ENCODE peak calls at places on chromosomes 7 and 10, in eight cellular contexts. One of them, this sample, is unnamed. For H4K20me1, the result is how much of the 10 kb centered on the place peaks cover.

GRCh38 chr7:17986826-17987225 is 40.8 kb downstream of the PRPS1L1 start:
- DNase-seq in astrocyte: peak
- DNase-seq in hepatocyte: peak
- DNase-seq in mammary epithelial cell: no peak
- DNase-seq in HCT116: no peak
- DNase-seq in IMR-90: peak
- DNase-seq in fibroblast of lung: peak
- DNase-seq in PC-3: peak
- DNase-seq in this sample: no peak

GRCh38 chr10:44963772-44964633 is 4.4 kb downstream of the RASSF4 start:
- DNase-seq in astrocyte: no peak
- DNase-seq in hepatocyte: peak
- DNase-seq in mammary epithelial cell: no peak
- DNase-seq in HCT116: no peak
- DNase-seq in IMR-90: no peak
- DNase-seq in fibroblast of lung: peak
- DNase-seq in PC-3: no peak
- DNase-seq in this sample: no peak

GRCh38 chr10:102376901-102377300 is 18.6 kb upstream of the NFKB2 start:
- DNase-seq in astrocyte: no peak
- DNase-seq in hepatocyte: no peak
- DNase-seq in mammary epithelial cell: no peak
- DNase-seq in HCT116: no peak
- DNase-seq in IMR-90: no peak
- DNase-seq in fibroblast of lung: no peak
- DNase-seq in PC-3: no peak
- DNase-seq in this sample: no peak

GRCh38 chr10:110355181-110355831 is 50.6 kb upstream of the SMNDC1 start:
- DNase-seq in astrocyte: no peak
- DNase-seq in hepatocyte: no peak
- DNase-seq in mammary epithelial cell: no peak
- DNase-seq in HCT116: no peak
- DNase-seq in IMR-90: no peak
- DNase-seq in fibroblast of lung: no peak
- DNase-seq in PC-3: no peak
- DNase-seq in this sample: no peak

GRCh38 chr7:37986780-37987380 is 66.4 kb downstream of the EPDR1 start:
- DNase-seq in astrocyte: peak
- DNase-seq in hepatocyte: no peak
- DNase-seq in mammary epithelial cell: peak
- DNase-seq in HCT116: no peak
- DNase-seq in IMR-90: no peak
- DNase-seq in fibroblast of lung: peak
- DNase-seq in PC-3: no peak
- DNase-seq in this sample: no peak

GRCh38 chr7:151752816-151753600 is 123.9 kb downstream of the PRKAG2 start:
- DNase-seq in astrocyte: peak
- DNase-seq in hepatocyte: no peak
- DNase-seq in mammary epithelial cell: no peak
- DNase-seq in HCT116: no peak
- DNase-seq in IMR-90: peak
- DNase-seq in fibroblast of lung: peak
- DNase-seq in PC-3: no peak
- DNase-seq in this sample: no peak

GRCh38 chr10:133523631-133524203 is 3.4 kb upstream of the CYP2E1 start:
- DNase-seq in astrocyte: no peak
- DNase-seq in hepatocyte: no peak
- DNase-seq in mammary epithelial cell: peak
- DNase-seq in HCT116: peak
- DNase-seq in IMR-90: no peak
- DNase-seq in fibroblast of lung: no peak
- DNase-seq in PC-3: peak
- DNase-seq in this sample: no peak

GRCh38 chr7:44765579-44766415 is 17.1 kb downstream of the ZMIZ2 start:
- DNase-seq in astrocyte: no peak
- DNase-seq in hepatocyte: no peak
- DNase-seq in mammary epithelial cell: no peak
- DNase-seq in HCT116: no peak
- DNase-seq in IMR-90: no peak
- DNase-seq in fibroblast of lung: no peak
- DNase-seq in PC-3: no peak
- DNase-seq in this sample: no peak

GRCh38 chr10:132058793-132059759 is 6.7 kb upstream of the JAKMIP3 start:
- DNase-seq in astrocyte: no peak
- DNase-seq in hepatocyte: no peak
- DNase-seq in mammary epithelial cell: no peak
- DNase-seq in HCT116: no peak
- DNase-seq in IMR-90: no peak
- DNase-seq in fibroblast of lung: no peak
- DNase-seq in PC-3: no peak
- DNase-seq in this sample: no peak

GRCh38 chr10:33042565-33042964 is 84.5 kb upstream of the ITGB1 start:
- DNase-seq in astrocyte: no peak
- DNase-seq in hepatocyte: no peak
- DNase-seq in mammary epithelial cell: no peak
- DNase-seq in HCT116: no peak
- DNase-seq in IMR-90: no peak
- DNase-seq in fibroblast of lung: no peak
- DNase-seq in PC-3: no peak
- DNase-seq in this sample: no peak

GRCh38 chr10:33038672-33039071 is 80.6 kb upstream of the ITGB1 start:
- DNase-seq in astrocyte: no peak
- DNase-seq in hepatocyte: no peak
- DNase-seq in mammary epithelial cell: no peak
- DNase-seq in HCT116: no peak
- DNase-seq in IMR-90: no peak
- DNase-seq in fibroblast of lung: no peak
- DNase-seq in PC-3: no peak
- DNase-seq in this sample: no peak

GRCh38 chr10:33041783-33042437 is 83.9 kb upstream of the ITGB1 start:
- DNase-seq in astrocyte: no peak
- DNase-seq in hepatocyte: no peak
- DNase-seq in mammary epithelial cell: no peak
- DNase-seq in HCT116: no peak
- DNase-seq in IMR-90: no peak
- DNase-seq in fibroblast of lung: no peak
- DNase-seq in PC-3: peak
- DNase-seq in this sample: no peak

GRCh38 chr10:33039167-33039566 is 81.1 kb upstream of the ITGB1 start:
- DNase-seq in astrocyte: no peak
- DNase-seq in hepatocyte: no peak
- DNase-seq in mammary epithelial cell: no peak
- DNase-seq in HCT116: no peak
- DNase-seq in IMR-90: no peak
- DNase-seq in fibroblast of lung: peak
- DNase-seq in PC-3: no peak
- DNase-seq in this sample: no peak

DNA sequence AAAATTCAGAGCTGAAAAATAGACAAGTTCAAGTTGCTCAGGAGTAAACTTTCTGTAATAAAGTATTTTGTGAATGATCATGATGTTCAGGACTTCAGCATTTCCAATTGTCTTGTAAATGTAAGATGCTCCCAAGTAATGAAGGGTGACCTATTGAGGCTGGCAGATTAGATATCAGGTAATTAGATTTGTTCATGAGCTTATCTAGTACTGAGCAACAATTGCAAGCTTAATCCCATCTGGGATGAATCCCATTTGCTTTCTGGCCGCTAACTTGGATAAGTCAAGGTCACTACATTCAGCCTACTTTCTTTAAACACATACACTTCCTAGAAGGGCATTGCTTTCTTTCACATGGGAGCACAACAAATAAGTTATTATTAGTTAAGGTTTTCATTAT is 82.4 kb upstream of the ITGB1 start:
- DNase-seq in astrocyte: no peak
- DNase-seq in hepatocyte: no peak
- DNase-seq in mammary epithelial cell: no peak
- DNase-seq in HCT116: no peak
- DNase-seq in IMR-90: no peak
- DNase-seq in fibroblast of lung: no peak
- DNase-seq in PC-3: no peak
- DNase-seq in this sample: no peak
- H4K20me1 ChIP-seq in astrocyte: under half
- H4K20me1 ChIP-seq in hepatocyte: under half
- H4K20me1 ChIP-seq in mammary epithelial cell: under half
- H4K20me1 ChIP-seq in HCT116: under half
- H4K20me1 ChIP-seq in IMR-90: under half
- H4K20me1 ChIP-seq in fibroblast of lung: under half
- H4K20me1 ChIP-seq in PC-3: under half
- H4K20me1 ChIP-seq in this sample: under half

DNA sequence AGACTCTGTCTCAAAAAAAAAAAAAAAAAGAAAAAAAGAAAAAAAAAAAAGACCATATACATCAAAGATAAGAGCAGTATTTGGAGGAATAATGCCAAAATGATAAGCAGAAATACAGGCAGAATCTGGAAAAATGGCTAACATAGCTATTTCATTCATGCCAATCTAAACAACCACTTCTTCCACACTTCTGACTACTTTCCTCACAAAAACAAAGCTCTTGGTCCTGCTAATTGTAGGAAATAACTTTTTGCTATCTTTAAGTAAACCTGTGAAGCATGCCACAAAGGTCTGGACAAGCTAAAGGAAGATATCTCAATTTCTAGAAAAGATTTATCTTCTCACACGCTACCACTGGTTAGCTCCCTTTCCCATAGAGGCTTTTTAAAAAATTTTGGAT is 30.4 kb downstream of the MICU1 start:
- DNase-seq in astrocyte: no peak
- DNase-seq in hepatocyte: no peak
- DNase-seq in mammary epithelial cell: no peak
- DNase-seq in HCT116: no peak
- DNase-seq in IMR-90: no peak
- DNase-seq in fibroblast of lung: no peak
- DNase-seq in PC-3: no peak
- DNase-seq in this sample: peak
- H4K20me1 ChIP-seq in astrocyte: under half
- H4K20me1 ChIP-seq in hepatocyte: under half
- H4K20me1 ChIP-seq in mammary epithelial cell: under half
- H4K20me1 ChIP-seq in HCT116: under half
- H4K20me1 ChIP-seq in IMR-90: under half
- H4K20me1 ChIP-seq in fibroblast of lung: under half
- H4K20me1 ChIP-seq in PC-3: under half
- H4K20me1 ChIP-seq in this sample: under half

DNA sequence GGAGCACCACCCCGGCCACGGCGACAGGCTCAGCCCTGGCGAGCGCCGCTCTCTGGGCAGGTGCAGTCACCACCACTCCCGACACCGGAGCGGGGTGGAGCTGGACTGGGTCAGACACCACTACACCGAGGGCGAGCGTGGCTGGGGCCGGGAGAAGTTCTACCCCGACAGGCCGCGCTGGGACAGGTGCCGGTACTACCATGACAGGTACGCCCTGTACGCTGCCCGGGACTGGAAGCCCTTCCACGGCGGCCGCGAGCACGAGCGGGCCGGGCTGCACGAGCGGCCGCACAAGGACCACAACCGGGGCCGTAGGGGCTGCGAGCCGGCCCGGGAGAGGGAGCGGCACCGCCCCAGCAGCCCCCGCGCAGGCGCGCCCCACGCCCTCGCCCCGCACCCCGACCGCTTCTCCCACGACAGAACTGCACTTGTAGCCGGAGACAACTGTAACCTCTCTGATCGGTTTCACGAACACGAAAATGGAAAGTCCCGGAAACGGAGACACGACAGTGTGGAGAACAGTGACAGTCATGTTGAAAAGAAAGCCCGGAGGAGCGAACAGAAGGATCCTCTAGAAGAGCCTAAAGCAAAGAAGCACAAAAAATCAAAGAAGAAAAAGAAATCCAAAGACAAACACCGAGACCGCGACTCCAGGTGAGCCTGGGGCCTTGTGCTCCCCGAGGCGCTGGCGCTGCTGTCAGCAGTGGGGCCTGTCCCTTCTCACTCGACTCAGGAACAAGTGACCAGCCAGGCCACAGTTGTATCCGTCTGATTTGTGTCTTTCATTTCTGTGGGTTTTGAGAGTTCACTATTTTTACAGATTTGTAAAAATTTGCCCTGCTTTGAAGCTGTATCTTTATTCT is 117.7 kb downstream of the CYTH3 start:
- DNase-seq in astrocyte: no peak
- DNase-seq in hepatocyte: no peak
- DNase-seq in mammary epithelial cell: no peak
- DNase-seq in HCT116: no peak
- DNase-seq in IMR-90: no peak
- DNase-seq in fibroblast of lung: no peak
- DNase-seq in PC-3: no peak
- DNase-seq in this sample: no peak
- H4K20me1 ChIP-seq in astrocyte: under half
- H4K20me1 ChIP-seq in hepatocyte: under half
- H4K20me1 ChIP-seq in mammary epithelial cell: under half
- H4K20me1 ChIP-seq in HCT116: under half
- H4K20me1 ChIP-seq in IMR-90: under half
- H4K20me1 ChIP-seq in fibroblast of lung: under half
- H4K20me1 ChIP-seq in PC-3: under half
- H4K20me1 ChIP-seq in this sample: under half

DNA sequence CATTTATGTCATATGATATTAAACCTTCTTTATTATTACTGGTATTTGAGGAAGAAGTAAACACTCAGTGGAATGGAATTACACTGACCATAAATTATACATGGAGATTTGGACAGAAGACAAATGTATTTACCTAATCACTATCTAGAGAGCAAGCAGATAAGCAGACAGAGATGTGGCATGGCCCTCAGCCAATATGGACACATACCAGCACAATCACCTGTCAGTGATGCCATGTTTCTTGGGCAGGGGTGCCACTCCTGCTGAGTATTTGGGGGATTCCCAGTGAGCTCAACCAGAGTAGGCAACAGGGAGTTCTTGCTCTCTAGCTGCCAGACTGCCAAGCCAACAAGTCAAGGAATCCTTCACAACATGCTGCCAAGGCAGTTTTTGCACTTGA is 866.3 kb upstream of the LRRN3 start:
- DNase-seq in astrocyte: peak
- DNase-seq in hepatocyte: no peak
- DNase-seq in mammary epithelial cell: peak
- DNase-seq in HCT116: no peak
- DNase-seq in IMR-90: peak
- DNase-seq in fibroblast of lung: peak
- DNase-seq in PC-3: peak
- DNase-seq in this sample: no peak
- H4K20me1 ChIP-seq in astrocyte: under half
- H4K20me1 ChIP-seq in hepatocyte: under half
- H4K20me1 ChIP-seq in mammary epithelial cell: under half
- H4K20me1 ChIP-seq in HCT116: under half
- H4K20me1 ChIP-seq in IMR-90: under half
- H4K20me1 ChIP-seq in fibroblast of lung: under half
- H4K20me1 ChIP-seq in PC-3: under half
- H4K20me1 ChIP-seq in this sample: under half

GRCh38 chr10:1736180-1736971 is 949 bp downstream of the ADARB2 start:
- DNase-seq in astrocyte: no peak
- DNase-seq in hepatocyte: no peak
- DNase-seq in mammary epithelial cell: no peak
- DNase-seq in HCT116: no peak
- DNase-seq in IMR-90: no peak
- DNase-seq in fibroblast of lung: no peak
- DNase-seq in PC-3: no peak
- DNase-seq in this sample: no peak
- H4K20me1 ChIP-seq in astrocyte: under half
- H4K20me1 ChIP-seq in hepatocyte: under half
- H4K20me1 ChIP-seq in mammary epithelial cell: under half
- H4K20me1 ChIP-seq in HCT116: under half
- H4K20me1 ChIP-seq in IMR-90: under half
- H4K20me1 ChIP-seq in fibroblast of lung: under half
- H4K20me1 ChIP-seq in PC-3: under half
- H4K20me1 ChIP-seq in this sample: under half

GRCh38 chr7:92725161-92725925 is 111.0 kb downstream of the CDK6 start:
- DNase-seq in astrocyte: no peak
- DNase-seq in hepatocyte: no peak
- DNase-seq in mammary epithelial cell: no peak
- DNase-seq in HCT116: no peak
- DNase-seq in IMR-90: no peak
- DNase-seq in fibroblast of lung: no peak
- DNase-seq in PC-3: no peak
- DNase-seq in this sample: no peak
- H4K20me1 ChIP-seq in astrocyte: under half
- H4K20me1 ChIP-seq in hepatocyte: under half
- H4K20me1 ChIP-seq in mammary epithelial cell: under half
- H4K20me1 ChIP-seq in HCT116: under half
- H4K20me1 ChIP-seq in IMR-90: under half
- H4K20me1 ChIP-seq in fibroblast of lung: under half
- H4K20me1 ChIP-seq in PC-3: under half
- H4K20me1 ChIP-seq in this sample: under half

This sample was measured in endothelial cell of umbilical vein.